ENCODE peak calls at places on chromosomes 13 and 19, in seven cellular contexts. One of them, this sample, is unnamed.
A peak's percentile ranks its signal among the peaks of the same experiment; 100 is the strongest.

GRCh38 chr19:5313307-5313706 is 27.3 kb downstream of the PTPRS start:
- DNase-seq in fibroblast of mammary gland: no peak
- DNase-seq in epithelial cell of proximal tubule: no peak
- DNase-seq in right lobe of liver: no peak
- DNase-seq in RWPE1: no peak
- DNase-seq in breast epithelium: no peak
- DNase-seq in Peyer's patch: no peak
- DNase-seq in this sample: no peak

GRCh38 chr19:35895911-35896642 is 4.3 kb downstream of the NFKBID start:
- DNase-seq in right lobe of liver: no peak
- DNase-seq in breast epithelium: no peak
- DNase-seq in epithelial cell of proximal tubule: no peak
- DNase-seq in RWPE1: no peak
- DNase-seq in fibroblast of mammary gland: no peak
- DNase-seq in Peyer's patch: no peak
- DNase-seq in this sample: no peak

GRCh38 chr13:76292031-76292430 is 594.2 kb downstream of the KCTD12 start:
- DNase-seq in Peyer's patch: no peak
- DNase-seq in epithelial cell of proximal tubule: no peak
- DNase-seq in breast epithelium: no peak
- DNase-seq in fibroblast of mammary gland: no peak
- DNase-seq in right lobe of liver: no peak
- DNase-seq in RWPE1: no peak
- DNase-seq in this sample: no peak

GRCh38 chr19:33477781-33478180 is 43.8 kb downstream of the PEPD start:
- DNase-seq in RWPE1: no peak
- DNase-seq in right lobe of liver: no peak
- DNase-seq in breast epithelium: no peak
- DNase-seq in fibroblast of mammary gland: no peak
- DNase-seq in Peyer's patch: no peak
- DNase-seq in epithelial cell of proximal tubule: no peak
- DNase-seq in this sample: no peak

GRCh38 chr13:112690242-112690943 is 555 bp downstream of the ATP11A start:
- DNase-seq in fibroblast of mammary gland: no peak
- DNase-seq in right lobe of liver: peak; percentile 59
- DNase-seq in epithelial cell of proximal tubule: no peak
- DNase-seq in breast epithelium: no peak
- DNase-seq in RWPE1: peak; percentile 47
- DNase-seq in Peyer's patch: peak; percentile 67
- DNase-seq in this sample: peak; percentile 48

GRCh38 chr19:5903502-5904301 is at the start of gene NDUFA11:
- DNase-seq in Peyer's patch: peak; percentile 99
- DNase-seq in breast epithelium: peak; percentile 99
- DNase-seq in epithelial cell of proximal tubule: no peak
- DNase-seq in right lobe of liver: peak; percentile 99
- DNase-seq in fibroblast of mammary gland: no peak
- DNase-seq in RWPE1: peak; percentile 93
- DNase-seq in this sample: peak; percentile 92

GRCh38 chr19:6580313-6580712 is 10.6 kb downstream of the CD70 start:
- DNase-seq in RWPE1: peak; percentile 80
- DNase-seq in right lobe of liver: no peak
- DNase-seq in breast epithelium: no peak
- DNase-seq in epithelial cell of proximal tubule: peak; percentile 92
- DNase-seq in fibroblast of mammary gland: peak; percentile 93
- DNase-seq in Peyer's patch: no peak
- DNase-seq in this sample: no peak

GRCh38 chr13:111490611-111491010 is 170.2 kb downstream of the TEX29 start:
- DNase-seq in Peyer's patch: no peak
- DNase-seq in right lobe of liver: no peak
- DNase-seq in RWPE1: no peak
- DNase-seq in breast epithelium: no peak
- DNase-seq in fibroblast of mammary gland: no peak
- DNase-seq in epithelial cell of proximal tubule: no peak
- DNase-seq in this sample: no peak

GRCh38 chr19:5398693-5399057 is 56.5 kb upstream of the ZNRF4 start:
- DNase-seq in breast epithelium: no peak
- DNase-seq in fibroblast of mammary gland: no peak
- DNase-seq in Peyer's patch: no peak
- DNase-seq in right lobe of liver: no peak
- DNase-seq in RWPE1: no peak
- DNase-seq in epithelial cell of proximal tubule: no peak
- DNase-seq in this sample: no peak

GRCh38 chr13:25686831-25687495 is 315.2 kb downstream of the ATP8A2 start:
- DNase-seq in epithelial cell of proximal tubule: no peak
- DNase-seq in RWPE1: no peak
- DNase-seq in right lobe of liver: no peak
- DNase-seq in breast epithelium: no peak
- DNase-seq in Peyer's patch: no peak
- DNase-seq in fibroblast of mammary gland: no peak
- DNase-seq in this sample: no peak

GRCh38 chr19:4969772-4970531 is 1.0 kb downstream of the KDM4B start:
- DNase-seq in epithelial cell of proximal tubule: no peak
- DNase-seq in Peyer's patch: no peak
- DNase-seq in right lobe of liver: no peak
- DNase-seq in RWPE1: no peak
- DNase-seq in breast epithelium: no peak
- DNase-seq in fibroblast of mammary gland: peak; percentile 36
- DNase-seq in this sample: peak; percentile 74

GRCh38 chr19:35901055-35901644 is 810 bp upstream of the NFKBID start:
- DNase-seq in right lobe of liver: no peak
- DNase-seq in Peyer's patch: no peak
- DNase-seq in RWPE1: peak; percentile 17
- DNase-seq in breast epithelium: no peak
- DNase-seq in fibroblast of mammary gland: peak; percentile 35
- DNase-seq in epithelial cell of proximal tubule: no peak
- DNase-seq in this sample: no peak

GRCh38 chr19:7554990-7555864 is 19.7 kb downstream of the PNPLA6 start:
- DNase-seq in breast epithelium: no peak
- DNase-seq in fibroblast of mammary gland: no peak
- DNase-seq in RWPE1: peak; percentile 63
- DNase-seq in epithelial cell of proximal tubule: no peak
- DNase-seq in Peyer's patch: no peak
- DNase-seq in right lobe of liver: no peak
- DNase-seq in this sample: no peak

GRCh38 chr13:61765181-61765742 is 349.6 kb upstream of the PCDH20 start:
- DNase-seq in RWPE1: no peak
- DNase-seq in breast epithelium: no peak
- DNase-seq in fibroblast of mammary gland: no peak
- DNase-seq in right lobe of liver: peak; percentile 16
- DNase-seq in Peyer's patch: no peak
- DNase-seq in epithelial cell of proximal tubule: no peak
- DNase-seq in this sample: no peak

GRCh38 chr19:48999481-49000325 is 6.0 kb downstream of the RUVBL2 start:
- DNase-seq in RWPE1: no peak
- DNase-seq in right lobe of liver: peak; percentile 51
- DNase-seq in breast epithelium: no peak
- DNase-seq in fibroblast of mammary gland: peak; percentile 73
- DNase-seq in epithelial cell of proximal tubule: no peak
- DNase-seq in Peyer's patch: peak; percentile 79
- DNase-seq in this sample: peak; percentile 54

GRCh38 chr19:40954573-40954972 is 36.5 kb upstream of the CYP2B6 start:
- DNase-seq in right lobe of liver: no peak
- DNase-seq in epithelial cell of proximal tubule: no peak
- DNase-seq in RWPE1: no peak
- DNase-seq in breast epithelium: no peak
- DNase-seq in Peyer's patch: no peak
- DNase-seq in fibroblast of mammary gland: no peak
- DNase-seq in this sample: no peak

GRCh38 chr13:99215466-99215865 is 14.8 kb downstream of the UBAC2 start:
- DNase-seq in breast epithelium: no peak
- DNase-seq in RWPE1: no peak
- DNase-seq in fibroblast of mammary gland: no peak
- DNase-seq in Peyer's patch: no peak
- DNase-seq in epithelial cell of proximal tubule: no peak
- DNase-seq in right lobe of liver: no peak
- DNase-seq in this sample: no peak

GRCh38 chr19:55493650-55494171 is 5.5 kb downstream of the SSC5D start:
- DNase-seq in fibroblast of mammary gland: peak; percentile 79
- DNase-seq in epithelial cell of proximal tubule: no peak
- DNase-seq in RWPE1: no peak
- DNase-seq in right lobe of liver: no peak
- DNase-seq in Peyer's patch: no peak
- DNase-seq in breast epithelium: no peak
- DNase-seq in this sample: no peak

GRCh38 chr19:56671613-56671994 is at the start of gene ZNF835:
- DNase-seq in right lobe of liver: peak; percentile 86
- DNase-seq in breast epithelium: peak; percentile 77
- DNase-seq in fibroblast of mammary gland: peak; percentile 61
- DNase-seq in epithelial cell of proximal tubule: no peak
- DNase-seq in RWPE1: no peak
- DNase-seq in Peyer's patch: peak; percentile 70
- DNase-seq in this sample: peak; percentile 31

GRCh38 chr19:14840206-14840605 is 5.2 kb upstream of the OR7A5 start:
- DNase-seq in RWPE1: no peak
- DNase-seq in right lobe of liver: no peak
- DNase-seq in epithelial cell of proximal tubule: no peak
- DNase-seq in breast epithelium: no peak
- DNase-seq in Peyer's patch: no peak
- DNase-seq in fibroblast of mammary gland: peak; percentile 25
- DNase-seq in this sample: no peak

GRCh38 chr19:17647071-17648020 is 40.8 kb downstream of the UNC13A start:
- DNase-seq in fibroblast of mammary gland: no peak
- DNase-seq in Peyer's patch: no peak
- DNase-seq in epithelial cell of proximal tubule: no peak
- DNase-seq in RWPE1: no peak
- DNase-seq in right lobe of liver: no peak
- DNase-seq in breast epithelium: no peak
- DNase-seq in this sample: no peak

GRCh38 chr13:99956473-99957349 is 14.9 kb downstream of the ZIC5 start:
- DNase-seq in Peyer's patch: no peak
- DNase-seq in right lobe of liver: no peak
- DNase-seq in fibroblast of mammary gland: no peak
- DNase-seq in RWPE1: no peak
- DNase-seq in breast epithelium: no peak
- DNase-seq in epithelial cell of proximal tubule: no peak
- DNase-seq in this sample: no peak

GRCh38 chr19:5985098-5985783 is 7.3 kb upstream of the RANBP3 start:
- DNase-seq in right lobe of liver: no peak
- DNase-seq in Peyer's patch: no peak
- DNase-seq in fibroblast of mammary gland: peak; percentile 26
- DNase-seq in epithelial cell of proximal tubule: peak; percentile 79
- DNase-seq in RWPE1: peak; percentile 59
- DNase-seq in breast epithelium: no peak
- DNase-seq in this sample: no peak

DNA sequence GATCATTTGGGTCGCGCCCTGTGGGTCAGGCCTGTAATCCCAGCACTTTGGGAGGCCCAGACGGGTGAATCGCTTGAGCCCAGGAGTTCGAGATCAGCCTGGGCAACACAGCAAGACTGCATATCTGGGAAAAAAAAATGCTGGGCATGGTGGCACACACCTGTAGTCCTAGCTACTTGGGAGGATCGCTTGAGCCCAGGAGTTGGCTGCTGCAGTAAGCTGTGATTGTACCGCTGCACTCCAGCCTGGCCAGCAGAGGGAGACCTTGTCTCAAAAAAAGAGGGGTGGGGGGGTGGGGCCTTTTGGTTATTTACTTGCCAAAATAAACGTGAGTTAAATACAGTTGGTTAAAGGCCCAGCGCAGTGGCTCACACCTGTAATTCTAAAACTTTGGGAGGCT is 9.8 kb upstream of the ZNF544 start:
- DNase-seq in right lobe of liver: no peak
- DNase-seq in breast epithelium: no peak
- DNase-seq in fibroblast of mammary gland: peak; percentile 34
- DNase-seq in epithelial cell of proximal tubule: no peak
- DNase-seq in RWPE1: no peak
- DNase-seq in Peyer's patch: no peak
- DNase-seq in this sample: no peak
- TF ChIP-seq CTCF in right lobe of liver: peak; percentile 27
- TF ChIP-seq CTCF in breast epithelium: no peak
- TF ChIP-seq CTCF in fibroblast of mammary gland: peak; percentile 6
- TF ChIP-seq CTCF in epithelial cell of proximal tubule: no peak
- TF ChIP-seq CTCF in RWPE1: no peak
- TF ChIP-seq CTCF in Peyer's patch: no peak
- TF ChIP-seq CTCF in this sample: peak; percentile 14

DNA sequence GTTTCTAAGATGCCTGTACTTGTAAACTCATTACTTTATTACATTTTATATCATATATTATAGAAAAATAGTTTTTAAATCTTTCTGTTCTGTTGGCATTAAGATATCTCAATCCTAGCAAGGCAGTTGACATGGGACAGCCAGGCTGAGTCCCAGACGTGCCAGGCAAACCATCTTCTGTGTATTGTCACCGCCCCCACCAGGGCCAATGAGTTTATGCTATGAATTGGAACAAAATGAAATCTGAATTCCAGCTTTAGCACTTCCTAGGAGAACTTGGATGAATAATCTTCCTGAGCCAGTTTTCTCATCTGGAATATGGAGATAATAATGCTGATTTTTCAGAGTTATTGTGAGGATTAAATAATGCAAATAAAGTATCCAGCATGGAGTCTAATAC is 79.9 kb upstream of the GSX1 start:
- DNase-seq in RWPE1: peak; percentile 10
- DNase-seq in right lobe of liver: peak; percentile 47
- DNase-seq in fibroblast of mammary gland: peak; percentile 23
- DNase-seq in breast epithelium: no peak
- DNase-seq in epithelial cell of proximal tubule: no peak
- DNase-seq in Peyer's patch: no peak
- DNase-seq in this sample: no peak
- TF ChIP-seq CTCF in RWPE1: no peak
- TF ChIP-seq CTCF in right lobe of liver: peak; percentile 52
- TF ChIP-seq CTCF in fibroblast of mammary gland: peak; percentile 29
- TF ChIP-seq CTCF in breast epithelium: no peak
- TF ChIP-seq CTCF in epithelial cell of proximal tubule: peak; percentile 45
- TF ChIP-seq CTCF in Peyer's patch: peak; percentile 21
- TF ChIP-seq CTCF in this sample: peak; percentile 21

DNA sequence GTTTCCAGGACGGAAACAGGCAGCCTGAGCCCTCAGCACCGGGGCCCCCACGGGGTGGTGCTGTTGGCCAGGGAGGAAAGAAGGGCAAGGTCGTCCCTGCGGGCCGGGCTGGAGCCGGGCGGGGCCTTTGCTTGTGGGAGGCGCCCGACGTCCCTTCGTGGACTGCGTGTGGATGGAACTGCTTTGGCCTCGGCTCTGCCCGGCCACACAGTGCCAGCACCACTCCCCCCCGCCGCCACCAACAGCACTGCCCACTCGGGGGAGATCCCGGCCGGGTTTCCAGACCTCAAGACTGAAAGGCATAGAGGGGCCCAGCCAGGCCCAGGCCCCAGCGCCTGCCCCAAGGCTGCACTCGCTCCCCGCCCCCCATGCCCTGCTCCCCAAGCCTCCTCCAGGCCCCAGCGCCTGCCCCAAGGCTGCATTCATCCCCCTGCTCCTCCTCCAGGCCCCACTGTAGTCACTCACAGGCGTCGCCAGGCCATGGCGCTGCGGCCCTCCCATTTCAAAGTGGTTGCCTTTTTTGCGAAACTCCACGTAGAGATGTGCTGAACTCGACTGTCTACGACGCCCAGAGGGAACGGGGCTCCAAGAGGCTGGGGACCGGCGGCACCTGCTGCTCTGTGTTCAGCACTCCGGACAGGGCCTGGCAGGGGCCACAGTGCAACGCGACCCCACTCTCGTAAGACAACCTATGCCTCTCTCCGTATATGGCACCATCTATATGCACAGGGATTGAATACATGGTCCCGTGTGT is 22.5 kb downstream of the C13orf46 start:
- DNase-seq in right lobe of liver: peak; percentile 88
- DNase-seq in Peyer's patch: peak; percentile 84
- DNase-seq in fibroblast of mammary gland: peak; percentile 65
- DNase-seq in epithelial cell of proximal tubule: no peak
- DNase-seq in RWPE1: peak; percentile 82
- DNase-seq in breast epithelium: peak; percentile 86
- DNase-seq in this sample: peak; percentile 89
- TF ChIP-seq CTCF in right lobe of liver: peak; percentile 79
- TF ChIP-seq CTCF in Peyer's patch: peak; percentile 92
- TF ChIP-seq CTCF in fibroblast of mammary gland: peak; percentile 64
- TF ChIP-seq CTCF in epithelial cell of proximal tubule: peak; percentile 91
- TF ChIP-seq CTCF in RWPE1: peak; percentile 89
- TF ChIP-seq CTCF in breast epithelium: peak; percentile 92
- TF ChIP-seq CTCF in this sample: peak; percentile 82

GRCh38 chr13:27556109-27556508 is 64.2 kb downstream of the LNX2 start:
- DNase-seq in RWPE1: no peak
- DNase-seq in breast epithelium: no peak
- DNase-seq in fibroblast of mammary gland: peak; percentile 83
- DNase-seq in epithelial cell of proximal tubule: no peak
- DNase-seq in Peyer's patch: no peak
- DNase-seq in right lobe of liver: no peak
- DNase-seq in this sample: no peak
- TF ChIP-seq CTCF in RWPE1: no peak
- TF ChIP-seq CTCF in breast epithelium: no peak
- TF ChIP-seq CTCF in fibroblast of mammary gland: peak; percentile 12
- TF ChIP-seq CTCF in epithelial cell of proximal tubule: peak; percentile 41
- TF ChIP-seq CTCF in Peyer's patch: no peak
- TF ChIP-seq CTCF in right lobe of liver: peak; percentile 6
- TF ChIP-seq CTCF in this sample: peak; percentile 17

This sample was measured in GM10248.